ENCODE peak calls at places on chromosomes 3 and 15, in four cellular contexts. One of them, this sample, is unnamed.

GRCh38 chr3:161770532-161771386 is 274.2 kb downstream of the OTOL1 start:
- DNase-seq in T1000: no peak
- DNase-seq in Kasumi-1: peak; percentile 56
- DNase-seq in GM19239: no peak
- DNase-seq in this sample: peak; percentile 83

GRCh38 chr3:194332858-194333211 is 18.3 kb downstream of the CPN2 start:
- DNase-seq in T1000: no peak
- DNase-seq in Kasumi-1: no peak
- DNase-seq in GM19239: no peak
- DNase-seq in this sample: no peak

GRCh38 chr3:171615742-171616141 is 155.5 kb upstream of the TNIK start:
- DNase-seq in T1000: no peak
- DNase-seq in Kasumi-1: no peak
- DNase-seq in GM19239: no peak
- DNase-seq in this sample: no peak

GRCh38 chr15:94815110-94815726 is 583.9 kb downstream of the MCTP2 start:
- DNase-seq in T1000: no peak
- DNase-seq in Kasumi-1: no peak
- DNase-seq in GM19239: no peak
- DNase-seq in this sample: no peak

GRCh38 chr3:10676905-10677304 is 139.1 kb upstream of the SLC6A11 start:
- DNase-seq in T1000: no peak
- DNase-seq in Kasumi-1: no peak
- DNase-seq in GM19239: no peak
- DNase-seq in this sample: no peak

GRCh38 chr3:124131158-124132115 is 139.5 kb upstream of the ROPN1 start:
- DNase-seq in T1000: no peak
- DNase-seq in Kasumi-1: peak; percentile 17
- DNase-seq in GM19239: no peak
- DNase-seq in this sample: peak; percentile 11

GRCh38 chr15:35671197-35671596 is 125.2 kb upstream of the DPH6 start:
- DNase-seq in T1000: no peak
- DNase-seq in Kasumi-1: no peak
- DNase-seq in GM19239: no peak
- DNase-seq in this sample: no peak

GRCh38 chr3:112671930-112672715 is 31.2 kb upstream of the CCDC80 start:
- DNase-seq in T1000: peak; percentile 12
- DNase-seq in Kasumi-1: no peak
- DNase-seq in GM19239: no peak
- DNase-seq in this sample: no peak

GRCh38 chr15:74383695-74384565 is 16.5 kb upstream of the CYP11A1 start:
- DNase-seq in T1000: no peak
- DNase-seq in Kasumi-1: no peak
- DNase-seq in GM19239: peak; percentile 69
- DNase-seq in this sample: no peak

GRCh38 chr3:31699309-31699953 is 166.7 kb downstream of the STT3B start:
- DNase-seq in T1000: no peak
- DNase-seq in Kasumi-1: no peak
- DNase-seq in GM19239: no peak
- DNase-seq in this sample: no peak

GRCh38 chr3:34858067-34858466 is 781.3 kb upstream of the ARPP21 start:
- DNase-seq in T1000: no peak
- DNase-seq in Kasumi-1: no peak
- DNase-seq in GM19239: no peak
- DNase-seq in this sample: no peak

GRCh38 chr3:129045675-129046036 is 14.9 kb upstream of the GP9 start:
- DNase-seq in T1000: no peak
- DNase-seq in Kasumi-1: no peak
- DNase-seq in GM19239: no peak
- DNase-seq in this sample: no peak

GRCh38 chr3:177595789-177596188 is 398.5 kb upstream of the TBL1XR1 start:
- DNase-seq in T1000: no peak
- DNase-seq in Kasumi-1: no peak
- DNase-seq in GM19239: no peak
- DNase-seq in this sample: no peak

GRCh38 chr15:52100807-52101206 is 11.8 kb downstream of the BCL2L10 start:
- DNase-seq in T1000: peak; percentile 49
- DNase-seq in Kasumi-1: peak; percentile 31
- DNase-seq in GM19239: no peak
- DNase-seq in this sample: no peak

GRCh38 chr3:106609666-106610301 is 741.0 kb upstream of the CBLB start:
- DNase-seq in T1000: peak; percentile 51
- DNase-seq in Kasumi-1: peak; percentile 80
- DNase-seq in GM19239: peak; percentile 14
- DNase-seq in this sample: peak; percentile 88

GRCh38 chr3:107367353-107367752 is 9.9 kb upstream of the CCDC54 start:
- DNase-seq in T1000: peak; percentile 14
- DNase-seq in Kasumi-1: no peak
- DNase-seq in GM19239: no peak
- DNase-seq in this sample: peak; percentile 53

GRCh38 chr3:119631529-119631928 is 28.9 kb downstream of the POPDC2 start:
- DNase-seq in T1000: no peak
- DNase-seq in Kasumi-1: no peak
- DNase-seq in GM19239: no peak
- DNase-seq in this sample: no peak

GRCh38 chr3:136146981-136147729 is 49.0 kb downstream of the MSL2 start:
- DNase-seq in T1000: no peak
- DNase-seq in Kasumi-1: no peak
- DNase-seq in GM19239: no peak
- DNase-seq in this sample: no peak

GRCh38 chr3:82839871-82840270 is 1078.4 kb upstream of the GBE1 start:
- DNase-seq in T1000: no peak
- DNase-seq in Kasumi-1: no peak
- DNase-seq in GM19239: no peak
- DNase-seq in this sample: no peak

GRCh38 chr15:89591834-89592233 is 16.6 kb downstream of the TICRR start:
- DNase-seq in T1000: no peak
- DNase-seq in Kasumi-1: no peak
- DNase-seq in GM19239: no peak
- DNase-seq in this sample: no peak